ENCODE peak calls at places on chromosomes 5 and 9, in six cellular contexts. F is mucosa of descending colon, D is mammary epithelial cell, A is thyroid gland, I is Peyer's patch, H is heart left ventricle. M is an unnamed sample. For H3K4me1, the result is how much of the 10 kb centered on the place peaks cover.

GRCh38 chr5:10232386-10232785 is 17.3 kb downstream of the ATPSCKMT start:
- DNase-seq in F (no peak), D (no peak), A (no peak), I (no peak), H (no peak), M (no peak)

GRCh38 chr5:119356384-119357188 is 767 bp downstream of the TNFAIP8 start:
- DNase-seq in F (no peak), D (no peak), A (no peak), I (no peak), H (no peak), M (no peak)

GRCh38 chr5:169027456-169028118 is 273.4 kb downstream of the SLIT3 start:
- DNase-seq in F (no peak), D (no peak), A (peak), I (no peak), H (no peak), M (no peak)

GRCh38 chr5:53265043-53265442 is 155.5 kb upstream of the MOCS2 start:
- DNase-seq in F (no peak), D (peak), A (no peak), I (no peak), H (no peak), M (no peak)

GRCh38 chr5:32110081-32110696 is 63.9 kb downstream of the GOLPH3 start:
- DNase-seq in F (no peak), D (no peak), A (no peak), I (no peak), H (no peak), M (no peak)

GRCh38 chr5:74629326-74629725 is 11.2 kb downstream of the ENC1 start:
- DNase-seq in F (no peak), D (no peak), A (no peak), I (no peak), H (no peak), M (no peak)

GRCh38 chr9:123954921-123955320 is 25.0 kb upstream of the DENND1A start:
- DNase-seq in F (no peak), D (no peak), A (no peak), I (no peak), H (no peak), M (no peak)

GRCh38 chr5:116176124-116176523 is 91.3 kb downstream of the COMMD10 start:
- DNase-seq in F (no peak), D (peak), A (no peak), I (no peak), H (no peak), M (no peak)

GRCh38 chr9:22068369-22068768 is 59.3 kb upstream of the CDKN2B start:
- DNase-seq in F (no peak), D (no peak), A (no peak), I (no peak), H (no peak), M (no peak)

GRCh38 chr5:112146323-112146848 is 272.7 kb downstream of the EPB41L4A start:
- DNase-seq in F (no peak), D (peak), A (no peak), I (no peak), H (peak), M (no peak)

GRCh38 chr9:130043654-130044623 is 950 bp upstream of the FNBP1 start:
- DNase-seq in F (peak), D (no peak), A (peak), I (no peak), H (peak), M (peak)

GRCh38 chr5:59340637-59341036 is 552.9 kb downstream of the PDE4D start:
- DNase-seq in F (no peak), D (no peak), A (no peak), I (no peak), H (no peak), M (no peak)

GRCh38 chr5:154072782-154073171 is 34.0 kb downstream of the MFAP3 start:
- DNase-seq in F (no peak), D (no peak), A (no peak), I (no peak), H (no peak), M (no peak)

GRCh38 chr5:154999865-155000264 is 13.7 kb upstream of the KIF4B start:
- DNase-seq in F (no peak), D (no peak), A (no peak), I (no peak), H (no peak), M (no peak)

GRCh38 chr5:68445257-68446069 is 229.9 kb downstream of the PIK3R1 start:
- DNase-seq in F (no peak), D (no peak), A (no peak), I (no peak), H (no peak), M (no peak)

GRCh38 chr9:107541523-107541922 is 52.0 kb upstream of the KLF4 start:
- DNase-seq in F (no peak), D (no peak), A (peak), I (no peak), H (no peak), M (no peak)

GRCh38 chr5:44387911-44388310 is 1.3 kb downstream of the FGF10 start:
- DNase-seq in F (no peak), D (no peak), A (no peak), I (no peak), H (no peak), M (no peak)

GRCh38 chr9:130328349-130328801 is 62.8 kb downstream of the HMCN2 start:
- DNase-seq in F (no peak), D (no peak), A (no peak), I (peak), H (peak), M (peak)

GRCh38 chr5:60207031-60207430 is 313.5 kb upstream of the PDE4D start:
- DNase-seq in F (no peak), D (no peak), A (peak), I (no peak), H (peak), M (no peak)

DNA sequence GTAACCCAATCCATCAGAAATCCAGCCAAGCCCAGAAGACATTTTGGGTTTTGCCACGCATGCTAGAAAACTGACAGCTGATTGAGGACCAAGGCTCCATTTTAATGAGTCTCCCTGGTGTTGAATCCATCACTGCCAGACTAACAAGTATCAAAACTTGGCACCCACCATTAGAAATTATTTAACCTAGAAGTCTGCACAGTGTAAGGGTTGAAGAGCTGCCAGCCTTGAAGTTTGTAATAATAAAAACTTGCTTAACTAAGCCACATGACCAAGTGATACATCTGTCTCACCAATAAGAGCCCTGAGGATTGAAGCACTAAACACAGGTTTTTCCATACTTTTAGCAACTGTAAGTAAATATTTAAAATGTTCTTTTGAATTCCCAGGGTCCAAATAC is 369.9 kb downstream of the DNAH5 start:
- DNase-seq in F (no peak), D (no peak), A (no peak), I (no peak), H (no peak), M (no peak)
- H3K4me1 ChIP-seq in F (under half), D (under half), A (under half), I (under half), H (under half), M (under half)

GRCh38 chr9:35687306-35687705 is 2.4 kb downstream of the TPM2 start:
- DNase-seq in F (no peak), D (no peak), A (no peak), I (no peak), H (no peak), M (no peak)

GRCh38 chr9:35689351-35689600 is 449 bp downstream of the TPM2 start:
- DNase-seq in F (no peak), D (no peak), A (no peak), I (no peak), H (no peak), M (no peak)

GRCh38 chr9:35687972-35688557 is 1.7 kb downstream of the TPM2 start:
- DNase-seq in F (no peak), D (no peak), A (no peak), I (no peak), H (peak), M (no peak)

GRCh38 chr9:35689601-35690446 is at the start of gene TPM2:
- DNase-seq in F (peak), D (peak), A (peak), I (no peak), H (peak), M (peak)

GRCh38 chr9:35688558-35689350 is 971 bp downstream of the TPM2 start:
- DNase-seq in F (no peak), D (peak), A (no peak), I (no peak), H (no peak), M (no peak)
- H3K4me3 ChIP-seq in F (no peak), D (peak), A (no peak), I (peak), H (peak), M (peak)

GRCh38 chr9:6351757-6352156 is 23.6 kb downstream of the TPD52L3 start:
- DNase-seq in F (no peak), D (peak), A (no peak), I (no peak), H (no peak), M (no peak)
- H3K4me1 ChIP-seq in F (under half), D (under half), A (under half), I (under half), H (under half), M (under half)

DNA sequence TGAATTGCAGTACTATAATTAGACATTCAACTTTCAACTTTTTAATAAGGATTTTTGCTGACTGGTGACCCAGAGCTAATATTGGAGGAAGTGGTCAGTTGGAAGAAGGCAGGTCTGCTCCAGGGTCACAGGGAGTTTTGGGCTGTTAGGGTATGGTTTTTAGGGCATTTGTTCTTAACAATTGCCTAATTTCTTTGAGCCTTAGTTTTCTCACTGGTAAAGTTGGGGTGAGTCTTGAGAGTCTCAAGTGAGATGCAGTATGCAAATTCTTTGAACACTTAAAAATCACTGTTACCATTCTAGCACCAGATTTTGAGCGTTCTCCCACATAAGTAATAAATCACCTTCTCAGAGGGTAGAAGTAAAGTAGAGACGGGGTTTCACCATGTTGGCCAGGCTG is 50.9 kb downstream of the RMI1 start:
- DNase-seq in F (no peak), D (no peak), A (no peak), I (no peak), H (no peak), M (no peak)
- H3K4me3 ChIP-seq in F (no peak), D (no peak), A (no peak), I (no peak), H (no peak), M (no peak)

DNA sequence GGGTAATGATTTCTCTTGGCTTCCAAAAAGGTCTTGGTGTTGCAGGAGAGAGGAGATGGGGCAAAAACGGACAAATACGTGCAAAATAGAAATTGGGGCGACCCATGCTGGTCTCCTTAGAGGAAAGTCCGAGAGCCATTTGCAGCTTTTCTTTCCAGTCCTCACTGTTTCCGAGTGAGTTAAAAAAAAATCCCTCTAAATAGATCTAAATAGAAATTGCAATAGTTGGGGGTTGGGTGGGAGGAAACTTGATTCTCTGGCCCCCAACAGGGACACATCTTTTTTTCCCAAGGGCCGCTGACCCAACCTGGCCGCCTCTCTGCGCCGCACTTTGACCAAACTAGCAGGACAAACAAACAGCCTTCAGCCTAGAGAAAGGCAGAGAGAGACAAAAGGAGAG is 2.8 kb upstream of the NKX2-5 start:
- DNase-seq in F (no peak), D (no peak), A (no peak), I (no peak), H (no peak), M (no peak)
- H3K4me1 ChIP-seq in F (under half), D (under half), A (under half), I (under half), H (under half), M (under half)

GRCh38 chr5:134648425-134649162 is at the start of gene SEC24A:
- DNase-seq in F (peak), D (peak), A (peak), I (peak), H (peak), M (peak)
- H3K4me3 ChIP-seq in F (peak), D (peak), A (peak), I (peak), H (peak), M (peak)

DNA sequence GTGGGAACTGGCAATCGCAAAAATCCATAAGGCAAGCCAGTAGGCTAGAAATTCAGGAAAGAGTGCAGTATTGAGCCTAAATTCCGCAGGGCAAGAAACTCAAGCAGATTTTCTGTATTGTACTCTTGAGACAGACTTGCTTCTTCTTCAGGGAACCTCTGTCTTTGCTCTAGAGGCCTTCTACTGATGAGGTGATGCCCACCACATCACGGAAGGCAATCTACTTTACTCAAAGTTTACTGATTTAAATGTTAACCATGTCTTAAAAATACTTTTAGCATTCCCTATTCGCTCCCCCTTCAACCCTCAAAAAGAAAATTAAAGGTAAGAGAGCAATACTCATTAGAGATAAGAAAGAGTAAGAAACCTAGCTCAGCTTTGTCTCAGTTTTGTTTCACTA is 11.3 kb downstream of the IL7R start:
- DNase-seq in F (no peak), D (no peak), A (no peak), I (no peak), H (no peak), M (no peak)
- H3K4me1 ChIP-seq in F (under half), D (under half), A (under half), I (under half), H (under half), M (under half)

GRCh38 chr9:15851766-15852165 is 298.9 kb downstream of the CCDC171 start:
- DNase-seq in F (no peak), D (no peak), A (no peak), I (no peak), H (no peak), M (no peak)

GRCh38 chr9:15849871-15850270 is 297.0 kb downstream of the CCDC171 start:
- DNase-seq in F (no peak), D (no peak), A (no peak), I (no peak), H (no peak), M (no peak)

GRCh38 chr9:15846611-15847010 is 293.8 kb downstream of the CCDC171 start:
- DNase-seq in F (no peak), D (no peak), A (no peak), I (no peak), H (no peak), M (no peak)
- H3K4me3 ChIP-seq in F (no peak), D (no peak), A (no peak), I (no peak), H (no peak), M (no peak)

GRCh38 chr9:98784855-98785254 is 11.5 kb downstream of the ANKS6 start:
- DNase-seq in F (no peak), D (no peak), A (no peak), I (no peak), H (no peak), M (no peak)

GRCh38 chr9:98786750-98787510 is 9.4 kb downstream of the ANKS6 start:
- DNase-seq in F (no peak), D (no peak), A (no peak), I (no peak), H (no peak), M (peak)

GRCh38 chr9:98781588-98782383 is 14.6 kb downstream of the ANKS6 start:
- DNase-seq in F (peak), D (peak), A (no peak), I (no peak), H (no peak), M (peak)

GRCh38 chr9:98785333-98785933 is 10.9 kb downstream of the ANKS6 start:
- DNase-seq in F (no peak), D (no peak), A (no peak), I (no peak), H (no peak), M (peak)

GRCh38 chr9:98783518-98784226 is 12.7 kb downstream of the ANKS6 start:
- DNase-seq in F (no peak), D (no peak), A (no peak), I (no peak), H (no peak), M (peak)
- H3K4me1 ChIP-seq in F (under half), D (under half), A (under half), I (under half), H (under half), M (under half)